ENCODE peak calls at places on chromosomes 1 and 21, in four cellular contexts. L, Q, H and C are unnamed samples.
A peak's percentile ranks its signal among the peaks of the same experiment; 100 is the strongest.

GRCh38 chr1:30027247-30027646 is 696.1 kb downstream of the MATN1 start:
- DNase-seq in H (no peak), Q (no peak), L (no peak), C (no peak)

GRCh38 chr1:53606197-53607095 is 132.5 kb downstream of the GLIS1 start:
- DNase-seq in H (no peak), Q (peak; percentile 60), L (no peak), C (no peak)

GRCh38 chr1:115302390-115302961 is 35.6 kb downstream of the NGF start:
- DNase-seq in H (no peak), Q (no peak), L (peak; percentile 94), C (no peak)

GRCh38 chr1:30407862-30408580 is 315.4 kb downstream of the MATN1 start:
- DNase-seq in Q (peak; percentile 53), L (no peak), H (no peak), C (no peak)

GRCh38 chr1:234393190-234393589 is 19.9 kb downstream of the COA6 start:
- DNase-seq in L (no peak), Q (no peak), H (no peak), C (no peak)

GRCh38 chr1:69121708-69122107 is 446.0 kb upstream of the LRRC7 start:
- DNase-seq in H (no peak), Q (no peak), L (peak; percentile 69), C (no peak)

GRCh38 chr1:59738591-59739015 is 76.1 kb upstream of the HOOK1 start:
- DNase-seq in L (peak; percentile 75), Q (no peak), H (no peak), C (no peak)

GRCh38 chr1:102174259-102174863 is 177.6 kb upstream of the OLFM3 start:
- DNase-seq in Q (no peak), H (peak; percentile 16), L (no peak), C (no peak)

GRCh38 chr1:1543706-1544099 is 3.3 kb upstream of the TMEM240 start:
- DNase-seq in Q (no peak), L (no peak), H (no peak), C (no peak)

GRCh38 chr1:234668577-234668955 is 58.6 kb upstream of the IRF2BP2 start:
- DNase-seq in H (no peak), Q (no peak), L (no peak), C (no peak)

GRCh38 chr1:199265319-199265718 is 626.5 kb downstream of the PTPRC start:
- DNase-seq in L (no peak), H (no peak), Q (no peak), C (no peak)

GRCh38 chr1:150629115-150629928 is at the start of gene ENSA:
- DNase-seq in L (peak; percentile 100), Q (peak; percentile 99), H (peak; percentile 99), C (peak; percentile 93)
- TF ChIP-seq CTCF in L (no peak), Q (no peak), H (no peak), C (no peak)

DNA sequence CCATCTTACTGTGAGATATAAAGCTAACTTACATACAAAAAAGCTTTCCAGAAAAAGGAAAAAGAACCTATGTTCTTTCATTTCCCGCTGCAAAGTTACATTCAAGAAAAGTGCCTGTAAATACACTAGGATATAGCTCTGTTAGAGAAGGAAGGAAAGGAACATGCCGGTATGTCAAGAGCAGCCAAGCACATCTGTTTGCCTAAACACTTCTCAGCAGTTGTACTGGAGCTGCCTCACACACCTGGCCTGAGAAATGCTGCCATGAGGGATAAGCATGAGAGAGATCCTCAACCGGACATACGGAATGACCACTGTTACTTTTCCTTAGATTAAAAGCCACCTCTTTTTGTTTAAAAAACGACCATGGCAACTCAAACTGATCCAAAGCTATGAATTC is 189.7 kb downstream of the RERE start:
- DNase-seq in L (no peak), H (no peak), Q (no peak), C (no peak)
- TF ChIP-seq CTCF in L (no peak), H (no peak), Q (no peak), C (no peak)

DNA sequence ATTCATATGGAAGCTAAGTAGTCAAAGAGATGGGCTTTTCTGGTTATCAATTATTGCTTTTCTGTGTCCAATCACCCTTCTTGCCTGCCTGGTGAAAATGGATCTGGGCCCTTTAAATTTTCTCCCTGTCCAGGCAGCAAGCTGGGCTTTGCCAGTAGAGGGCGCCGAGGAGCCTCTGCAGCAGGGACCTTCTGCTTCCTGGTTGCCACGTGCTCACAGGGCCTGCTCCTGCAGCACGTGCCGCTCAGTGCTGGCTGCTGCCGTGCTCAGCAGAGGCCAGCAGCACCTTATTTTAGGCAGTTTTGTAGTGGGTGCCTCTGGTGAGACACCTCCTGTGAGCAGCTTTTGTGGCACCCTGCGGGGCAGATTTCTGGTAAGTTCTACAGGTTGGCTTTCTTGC is 4.0 kb downstream of the ACTL8 start:
- DNase-seq in L (no peak), H (peak; percentile 45), Q (no peak), C (no peak)
- TF ChIP-seq CTCF in L (peak; percentile 33), H (peak; percentile 49), Q (no peak), C (peak; percentile 13)

DNA sequence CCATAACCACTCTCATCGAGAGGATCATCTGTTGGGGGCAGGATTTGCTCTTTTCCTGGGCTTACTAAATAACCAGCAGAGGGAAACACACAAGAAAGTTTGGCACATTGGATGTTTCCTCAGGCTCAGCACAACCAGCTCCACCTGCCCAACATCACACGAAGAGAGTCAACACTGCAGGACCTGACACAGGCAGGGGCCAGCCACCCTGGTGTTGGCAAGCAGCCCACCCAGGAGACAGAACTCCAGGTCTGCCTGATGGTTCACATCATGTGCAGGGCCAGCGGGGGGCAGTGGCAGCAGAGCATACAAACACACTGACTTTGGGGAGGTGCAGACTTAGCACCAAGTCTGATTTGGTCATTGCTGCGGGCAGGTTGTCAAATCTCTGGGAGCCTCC is 182.3 kb upstream of the GALNT2 start:
- DNase-seq in L (no peak), Q (peak; percentile 50), H (no peak), C (peak; percentile 12)
- TF ChIP-seq CTCF in L (no peak), Q (no peak), H (no peak), C (no peak)

GRCh38 chr21:37546299-37546908 is 179.8 kb downstream of the DYRK1A start:
- DNase-seq in Q (no peak), H (no peak), L (no peak), C (no peak)
- TF ChIP-seq CTCF in Q (no peak), H (no peak), L (no peak), C (no peak)

GRCh38 chr1:179293340-179294327 is at the start of gene SOAT1:
- DNase-seq in Q (peak; percentile 93), H (peak; percentile 94), L (peak; percentile 85), C (peak; percentile 95)
- TF ChIP-seq CTCF in Q (no peak), H (no peak), L (no peak), C (no peak)

DNA sequence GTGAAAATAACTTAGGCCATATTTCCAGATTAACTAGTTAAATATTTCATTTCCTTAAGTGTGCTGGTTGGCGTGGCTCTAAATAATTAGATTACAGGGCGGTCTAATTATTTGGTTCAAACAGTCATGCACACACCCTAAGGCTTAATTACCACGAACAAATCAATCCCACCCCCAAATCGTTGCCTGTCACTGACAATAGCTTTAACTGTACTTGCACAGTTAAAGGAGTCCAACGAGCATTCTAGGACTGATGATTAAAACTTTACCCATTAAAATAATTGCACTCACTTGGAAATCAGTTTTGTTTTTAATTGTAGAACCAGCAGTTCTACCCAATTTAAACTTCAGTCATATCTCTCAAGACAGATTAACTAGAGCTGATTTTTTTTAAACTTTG is 1.5 kb upstream of the POU2F1 start:
- DNase-seq in Q (no peak), L (no peak), H (no peak), C (no peak)
- TF ChIP-seq CTCF in Q (no peak), L (no peak), H (no peak), C (no peak)

DNA sequence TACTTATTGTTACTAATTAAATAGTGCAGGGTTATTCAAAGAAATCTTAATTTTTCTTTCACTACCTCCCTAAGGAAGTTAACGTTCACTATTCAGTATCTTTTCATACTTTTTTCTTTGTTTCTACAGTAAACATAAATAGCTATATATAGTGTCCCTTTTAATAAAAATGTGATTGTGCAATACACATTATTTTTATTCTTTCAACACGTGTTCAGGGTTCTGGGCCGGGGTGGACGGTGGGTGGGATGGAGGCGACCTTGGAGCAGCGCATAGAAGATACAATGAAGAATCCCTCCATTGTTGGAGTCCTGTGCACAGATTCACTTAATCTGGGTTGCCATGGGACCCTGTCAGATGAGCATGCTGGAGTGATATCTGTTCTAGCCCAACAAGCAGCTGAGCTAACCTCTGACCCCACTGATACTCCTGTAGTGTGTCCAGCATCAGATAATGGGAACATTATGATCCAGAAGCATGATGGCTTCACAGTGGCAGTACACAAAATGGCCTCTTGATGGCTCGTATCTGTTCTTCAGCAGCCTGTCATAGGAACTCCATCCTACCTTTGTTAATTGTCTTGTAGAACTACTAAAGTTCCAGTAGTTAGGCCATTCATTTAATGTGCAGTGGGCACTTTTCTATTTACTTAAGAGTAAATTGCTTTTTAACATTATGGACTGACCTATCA is 155.9 kb upstream of the L1TD1 start:
- DNase-seq in Q (no peak), H (no peak), L (no peak), C (no peak)
- TF ChIP-seq CTCF in Q (no peak), H (no peak), L (peak; percentile 7), C (no peak)

GRCh38 chr1:13450204-13450603 is 40.0 kb downstream of the PRAMEF20 start:
- DNase-seq in L (no peak), Q (no peak), H (no peak), C (no peak)
- TF ChIP-seq CTCF in L (no peak), Q (no peak), H (no peak), C (no peak)

GRCh38 chr21:34201441-34201838 is 128.1 kb downstream of the MRPS6 start:
- DNase-seq in H (peak; percentile 10), L (no peak), Q (no peak), C (no peak)
- TF ChIP-seq CTCF in H (no peak), L (no peak), Q (no peak), C (no peak)